ENCODE peak calls at places on chromosomes 11 and 22, in five cellular contexts. L is A549, D is suprapubic skin, E is mucosa of descending colon, A is progenitor cell of endocrine pancreas. N is an unnamed sample.

GRCh38 chr22:23675502-23676415 is 15.1 kb upstream of the RGL4 start:
- DNase-seq in E (peak), L (no peak), D (peak), A (no peak), N (peak)

GRCh38 chr11:17770917-17771316 is 36.3 kb downstream of the KCNC1 start:
- DNase-seq in E (no peak), L (no peak), D (no peak), A (no peak), N (no peak)

GRCh38 chr11:14264966-14265365 is 94.0 kb downstream of the RRAS2 start:
- DNase-seq in L (no peak), A (no peak), D (no peak), E (no peak), N (no peak)

GRCh38 chr22:44012172-44012571 is 11.9 kb upstream of the PARVB start:
- DNase-seq in E (no peak), A (no peak), D (no peak), L (no peak), N (no peak)

GRCh38 chr22:40401981-40402406 is 31.6 kb downstream of the SGSM3 start:
- DNase-seq in D (no peak), A (no peak), E (no peak), L (no peak), N (no peak)

GRCh38 chr11:126403039-126403438 is 47.6 kb downstream of the ST3GAL4 start:
- DNase-seq in E (peak), D (no peak), A (no peak), L (peak), N (no peak)

GRCh38 chr11:100883860-100884259 is 196.8 kb downstream of the ARHGAP42 start:
- DNase-seq in D (no peak), E (no peak), A (no peak), L (no peak), N (no peak)

GRCh38 chr11:75733346-75734107 is 15.9 kb downstream of the MOGAT2 start:
- DNase-seq in L (no peak), D (peak), E (no peak), A (no peak), N (no peak)

GRCh38 chr11:35617687-35618496 is at the start of gene FJX1:
- DNase-seq in D (no peak), A (peak), E (peak), L (peak), N (peak)

GRCh38 chr11:11510939-11511338 is 110.9 kb downstream of the GALNT18 start:
- DNase-seq in D (no peak), L (no peak), E (no peak), A (no peak), N (peak)

GRCh38 chr11:116598556-116598955 is 174.2 kb downstream of the BUD13 start:
- DNase-seq in E (no peak), A (no peak), D (peak), L (no peak), N (no peak)

GRCh38 chr11:69010964-69011623 is 2.0 kb downstream of the MRGPRF start:
- DNase-seq in E (peak), A (peak), D (no peak), L (no peak), N (peak)

GRCh38 chr11:70799386-70799785 is 401.1 kb downstream of the CTTN start:
- DNase-seq in L (no peak), A (no peak), E (no peak), D (no peak), N (no peak)

GRCh38 chr22:27686534-27686933 is 115.0 kb downstream of the MN1 start:
- DNase-seq in L (peak), A (no peak), E (peak), D (no peak), N (no peak)

GRCh38 chr11:111531687-111532364 is 8.7 kb upstream of the LAYN start:
- DNase-seq in D (no peak), E (no peak), L (peak), A (no peak), N (no peak)

GRCh38 chr11:100578966-100579365 is 108.1 kb upstream of the ARHGAP42 start:
- DNase-seq in A (no peak), D (no peak), L (no peak), E (no peak), N (no peak)

GRCh38 chr11:128884054-128884453 is 7.1 kb upstream of the KCNJ5 start:
- DNase-seq in E (no peak), L (no peak), A (no peak), D (no peak), N (no peak)

GRCh38 chr11:128889657-128890213 is 1.4 kb upstream of the KCNJ5 start:
- DNase-seq in D (no peak), A (no peak), E (no peak), L (no peak), N (peak)

GRCh38 chr11:128884703-128885338 is 6.3 kb upstream of the KCNJ5 start:
- DNase-seq in A (peak), D (no peak), E (peak), L (peak), N (peak)

GRCh38 chr11:128888034-128888985 is 2.8 kb upstream of the KCNJ5 start:
- DNase-seq in D (no peak), A (no peak), E (no peak), L (no peak), N (no peak)

GRCh38 chr11:128886401-128887119 is 4.6 kb upstream of the KCNJ5 start:
- DNase-seq in E (no peak), A (no peak), D (no peak), L (no peak), N (no peak)
- TF ChIP-seq CTCF in E (no peak), A (peak), D (no peak), L (no peak), N (no peak)

GRCh38 chr22:45831394-45831793 is 145.6 kb downstream of the WNT7B start:
- DNase-seq in D (no peak), E (no peak), L (no peak), A (no peak), N (no peak)
- TF ChIP-seq CTCF in D (peak), E (no peak), L (peak), A (no peak), N (no peak)

DNA sequence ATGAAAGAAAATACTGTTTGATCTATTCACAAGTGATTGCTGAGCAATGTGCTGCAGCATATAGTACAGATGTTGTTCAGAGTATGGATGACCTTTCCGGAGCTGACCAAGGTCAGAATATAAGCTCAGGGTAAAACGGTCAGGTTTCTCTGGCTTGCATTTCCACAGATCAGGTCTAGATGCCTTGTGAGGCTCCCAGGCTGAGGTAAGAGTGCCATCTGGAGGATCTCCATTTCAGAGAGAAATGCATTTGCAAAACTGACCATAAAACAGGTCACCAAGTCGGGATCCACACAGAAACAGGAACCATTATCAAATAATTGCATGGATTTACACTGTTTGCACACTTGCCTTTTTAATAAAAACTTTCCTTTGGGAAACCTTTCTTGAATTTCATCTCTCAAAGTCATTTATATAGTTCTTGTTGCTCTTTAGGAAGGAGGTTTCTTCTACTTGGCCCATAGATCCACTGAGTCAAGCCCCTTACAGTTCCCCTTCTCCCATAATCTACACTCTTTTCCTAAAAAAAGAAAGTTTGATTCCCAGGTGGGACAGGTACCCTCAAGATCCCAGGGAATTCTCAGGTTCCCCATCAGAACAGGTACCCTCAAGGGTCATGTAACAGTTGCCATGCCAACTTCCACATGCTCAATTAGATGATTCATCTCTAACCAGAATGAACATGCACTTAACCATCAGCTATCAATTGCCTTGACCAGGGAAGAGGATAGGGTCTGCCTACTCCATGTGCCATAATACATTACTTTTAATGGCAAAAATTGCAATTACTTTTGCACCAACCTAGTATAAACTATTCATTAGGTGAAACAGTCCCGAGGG is 25.0 kb upstream of the TMPRSS5 start:
- DNase-seq in L (peak), E (no peak), D (no peak), A (no peak), N (peak)
- TF ChIP-seq CTCF in L (peak), E (no peak), D (peak), A (peak), N (no peak)

DNA sequence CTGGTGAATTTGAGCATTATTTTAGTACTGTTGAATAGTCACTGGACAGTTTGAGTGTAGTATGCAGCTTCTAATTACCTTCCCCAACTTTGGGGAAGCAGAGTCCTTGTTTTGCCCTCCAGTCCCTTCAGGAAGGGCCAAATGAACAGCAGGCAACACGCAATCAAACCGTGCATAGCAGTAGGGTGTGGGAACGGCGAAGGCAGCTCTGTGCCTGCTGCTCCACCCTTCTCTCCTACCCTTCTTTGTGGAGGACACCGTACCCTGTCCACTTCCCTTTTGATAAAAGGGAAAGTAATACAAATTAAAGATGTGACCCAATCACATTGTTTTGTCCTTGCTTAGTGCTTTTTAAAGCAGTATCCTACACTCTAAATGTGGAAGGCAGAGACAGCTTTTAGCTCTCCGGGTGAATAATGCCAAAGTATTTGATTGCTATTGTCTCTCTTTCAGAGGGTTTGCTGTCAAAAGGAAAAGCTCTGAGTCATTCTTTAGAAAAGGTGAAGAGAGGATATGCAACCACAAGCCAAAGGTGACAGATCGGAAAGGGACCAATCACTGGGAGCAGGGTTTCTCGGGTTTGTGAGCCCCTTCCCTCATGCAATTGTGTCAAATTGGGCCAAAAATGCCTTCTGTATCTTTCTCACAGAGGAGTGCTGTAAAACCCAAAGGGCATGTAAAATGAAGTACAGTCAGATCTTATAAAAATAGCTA is 407.3 kb upstream of the CCDC90B start:
- DNase-seq in D (no peak), E (no peak), A (no peak), L (no peak), N (no peak)
- TF ChIP-seq CTCF in D (no peak), E (no peak), A (no peak), L (no peak), N (no peak)

GRCh38 chr11:103993502-103993901 is 42.9 kb upstream of the DDI1 start:
- DNase-seq in E (no peak), D (no peak), L (no peak), A (no peak), N (no peak)

GRCh38 chr11:103988595-103988969 is 47.9 kb upstream of the DDI1 start:
- DNase-seq in D (no peak), E (no peak), L (no peak), A (no peak), N (no peak)

GRCh38 chr11:103985041-103985440 is 51.4 kb upstream of the DDI1 start:
- DNase-seq in E (no peak), L (no peak), A (no peak), D (no peak), N (no peak)

GRCh38 chr11:103987631-103988594 is 48.5 kb upstream of the DDI1 start:
- DNase-seq in E (no peak), A (no peak), D (no peak), L (no peak), N (no peak)
- TF ChIP-seq CTCF in E (no peak), A (no peak), D (no peak), L (no peak), N (no peak)

DNA sequence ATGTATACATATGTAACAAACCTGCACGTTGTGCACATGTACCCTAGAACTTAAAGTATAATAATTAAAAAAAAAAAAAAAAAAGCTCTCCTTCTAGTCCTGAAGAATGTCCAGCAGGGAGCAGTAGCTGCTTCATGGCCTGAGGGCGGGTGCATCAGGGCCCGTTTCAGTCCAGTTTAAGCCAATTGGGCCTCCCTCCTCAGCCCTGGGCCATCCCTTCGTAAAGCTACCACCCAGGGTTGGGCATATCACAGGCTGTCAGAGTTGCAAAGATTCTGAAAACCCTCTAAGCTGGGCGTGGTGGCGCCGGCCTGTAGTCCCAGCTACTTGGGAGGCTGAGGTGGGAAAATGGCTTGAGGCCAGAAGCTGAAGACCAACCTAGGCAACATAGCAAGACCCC is 5.4 kb downstream of the TMPRSS13 start:
- DNase-seq in L (no peak), A (no peak), D (no peak), E (no peak), N (no peak)
- TF ChIP-seq CTCF in L (no peak), A (no peak), D (no peak), E (no peak), N (no peak)

GRCh38 chr11:3644817-3645235 is at the start of gene ART1:
- DNase-seq in E (no peak), A (no peak), D (no peak), L (peak), N (no peak)
- TF ChIP-seq CTCF in E (no peak), A (no peak), D (no peak), L (no peak), N (no peak)